ENCODE peak calls at places on chromosomes 2 and 18, in four cellular contexts. A is neuronal stem cell, U is IMR-90, Q is bronchial epithelial cell. T is an unnamed sample.

GRCh38 chr2:191927319-191927867 is 80.5 kb upstream of the CAVIN2 start:
- DNase-seq in A (no peak), U (peak), Q (peak), T (peak)

GRCh38 chr2:63424329-63425078 is 163.8 kb downstream of the WDPCP start:
- DNase-seq in A (no peak), U (peak), Q (peak), T (no peak)

GRCh38 chr2:203301667-203302066 is 26.5 kb upstream of the ABI2 start:
- DNase-seq in A (no peak), U (peak), Q (no peak), T (no peak)

GRCh38 chr2:236131073-236131692 is 37.0 kb downstream of the GBX2 start:
- DNase-seq in A (no peak), U (no peak), Q (no peak), T (no peak)

GRCh38 chr18:46711444-46711863 is 45.4 kb downstream of the ST8SIA5 start:
- DNase-seq in A (no peak), U (no peak), Q (no peak), T (peak)

GRCh38 chr2:221502270-221502973 is 69.7 kb downstream of the EPHA4 start:
- DNase-seq in A (no peak), U (peak), Q (peak), T (peak)

GRCh38 chr2:151975460-151976414 is 123.1 kb downstream of the CACNB4 start:
- DNase-seq in A (no peak), U (no peak), Q (no peak), T (no peak)

GRCh38 chr2:204199357-204199756 is 262.8 kb downstream of the ICOS start:
- DNase-seq in A (no peak), U (no peak), Q (peak), T (no peak)

GRCh38 chr18:35969676-35970075 is 2.8 kb upstream of the RMP24 start:
- DNase-seq in A (no peak), U (no peak), Q (no peak), T (no peak)

GRCh38 chr2:1594281-1595171 is 149.8 kb downstream of the PXDN start:
- DNase-seq in A (no peak), U (no peak), Q (no peak), T (no peak)

GRCh38 chr2:127083819-127084503 is 23.0 kb downstream of the BIN1 start:
- DNase-seq in A (no peak), U (peak), Q (peak), T (peak)

GRCh38 chr2:204550738-204551137 is 5.5 kb downstream of the PARD3B start:
- DNase-seq in A (no peak), U (peak), Q (peak), T (peak)

GRCh38 chr2:137155351-137156104 is 390.2 kb downstream of the THSD7B start:
- DNase-seq in A (no peak), U (no peak), Q (peak), T (peak)

GRCh38 chr2:235458839-235459273 is 35.0 kb upstream of the AGAP1 start:
- DNase-seq in A (no peak), U (peak), Q (peak), T (peak)

GRCh38 chr2:42132066-42132965 is 36.8 kb upstream of the EML4 start:
- DNase-seq in A (no peak), U (peak), Q (no peak), T (peak)

GRCh38 chr2:120415060-120415459 is 69.1 kb downstream of the INHBB start:
- DNase-seq in A (no peak), U (no peak), Q (no peak), T (no peak)

GRCh38 chr2:198930170-198930569 is 527.6 kb downstream of the SATB2 start:
- DNase-seq in A (peak), U (no peak), Q (no peak), T (no peak)

GRCh38 chr2:233100192-233100998 is 40.3 kb downstream of the INPP5D start:
- DNase-seq in A (no peak), U (no peak), Q (no peak), T (no peak)

GRCh38 chr18:48073231-48073930 is 142.9 kb upstream of the SMAD2 start:
- DNase-seq in A (no peak), U (no peak), Q (peak), T (no peak)

GRCh38 chr2:196987654-196988364 is 61.3 kb upstream of the PGAP1 start:
- DNase-seq in A (no peak), U (peak), Q (peak), T (peak)

GRCh38 chr2:133331437-133331836 is 236.8 kb downstream of the NCKAP5 start:
- DNase-seq in A (no peak), U (no peak), Q (no peak), T (no peak)

GRCh38 chr2:184769038-184769437 is 170.7 kb downstream of the ZNF804A start:
- DNase-seq in A (no peak), U (peak), Q (peak), T (peak)

GRCh38 chr2:104547251-104547650 is 306.7 kb upstream of the POU3F3 start:
- DNase-seq in A (no peak), U (no peak), Q (no peak), T (no peak)

GRCh38 chr2:120625865-120626560 is 109.7 kb upstream of the GLI2 start:
- DNase-seq in A (no peak), U (no peak), Q (peak), T (no peak)

GRCh38 chr2:78979380-78980238 is 45.9 kb upstream of the REG3G start:
- DNase-seq in A (peak), U (no peak), Q (peak), T (no peak)

GRCh38 chr2:80858955-80859354 is 554.4 kb upstream of the LRRTM1 start:
- DNase-seq in A (no peak), U (peak), Q (no peak), T (no peak)

GRCh38 chr18:55470826-55471225 is 117.2 kb downstream of the TCF4 start:
- DNase-seq in A (no peak), U (no peak), Q (no peak), T (no peak)

GRCh38 chr2:172556284-172557033 is 569 bp downstream of the PDK1 start:
- DNase-seq in A (peak), U (peak), Q (peak), T (no peak)

GRCh38 chr2:172555522-172556283 is at the start of gene PDK1:
- DNase-seq in A (peak), U (peak), Q (peak), T (peak)

GRCh38 chr2:172554352-172555271 is 1.3 kb upstream of the PDK1 start:
- DNase-seq in A (no peak), U (no peak), Q (peak), T (no peak)

GRCh38 chr2:172552547-172553291 is 3.2 kb upstream of the PDK1 start:
- DNase-seq in A (no peak), U (peak), Q (peak), T (peak)

DNA sequence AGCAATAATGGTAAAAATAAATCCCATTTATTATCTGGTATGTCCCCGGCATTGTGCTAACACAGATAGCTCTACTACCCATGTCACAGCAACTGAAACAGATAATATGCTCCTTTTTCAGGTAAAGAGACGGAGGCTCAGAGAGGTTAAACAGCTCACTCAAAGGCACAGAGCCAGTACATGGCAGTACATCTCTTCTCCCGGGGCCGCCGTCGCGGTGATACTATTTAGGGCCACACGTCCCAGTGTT is 693 bp upstream of the PDK1 start:
- DNase-seq in A (no peak), U (no peak), Q (no peak), T (no peak)
- H3K4me3 ChIP-seq in A (peak), U (peak), Q (peak), T (peak)

GRCh38 chr2:75870133-75870532 is 159.4 kb upstream of the GCFC2 start:
- DNase-seq in A (no peak), U (no peak), Q (no peak), T (no peak)
- H3K4me3 ChIP-seq in A (no peak), U (no peak), Q (no peak), T (no peak)

DNA sequence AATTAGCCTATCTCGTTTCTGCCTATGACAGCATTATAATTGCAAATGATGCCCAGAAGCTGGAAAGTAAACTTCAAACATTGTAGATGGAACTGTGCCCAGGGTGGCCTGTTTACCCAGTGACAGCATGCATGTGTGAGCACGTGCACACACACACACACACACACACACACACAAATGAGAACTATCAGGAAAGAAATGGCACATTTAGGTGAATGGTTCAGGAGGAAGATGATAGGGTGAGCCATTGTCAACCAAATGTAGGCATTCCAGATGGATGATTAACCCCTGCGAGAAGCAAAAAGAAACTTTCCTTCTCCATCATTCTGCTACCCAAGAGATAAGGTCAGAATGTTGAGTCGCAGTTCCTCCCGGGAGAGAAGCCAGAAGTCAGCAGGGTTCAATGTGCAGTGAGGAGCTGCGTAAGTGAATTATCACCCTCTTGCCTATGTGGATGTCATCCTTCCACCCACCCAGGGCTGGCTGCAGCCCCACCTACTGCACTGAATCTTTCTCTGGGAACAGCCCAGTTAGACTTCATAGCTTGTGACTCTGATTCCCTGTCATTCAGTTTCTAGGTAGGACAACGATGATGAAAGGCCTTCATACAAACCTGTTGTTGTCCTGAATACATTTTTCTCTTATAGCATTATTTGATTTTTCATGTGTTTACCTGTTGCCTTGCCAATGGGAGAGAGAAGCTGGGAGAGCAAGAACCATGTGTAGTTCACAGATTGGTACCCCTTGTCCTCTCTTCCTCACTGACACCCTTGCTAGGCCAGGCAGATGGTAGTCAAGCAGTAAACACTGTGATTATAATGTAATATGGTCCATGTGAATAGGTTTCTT is 3.5 kb upstream of the APOB start:
- DNase-seq in A (no peak), U (peak), Q (no peak), T (no peak)
- H3K4me3 ChIP-seq in A (no peak), U (no peak), Q (no peak), T (no peak)

GRCh38 chr2:38409136-38409903 is 32.2 kb upstream of the ATL2 start:
- DNase-seq in A (no peak), U (no peak), Q (no peak), T (no peak)

GRCh38 chr2:38406597-38407110 is 29.6 kb upstream of the ATL2 start:
- DNase-seq in A (no peak), U (no peak), Q (no peak), T (no peak)

GRCh38 chr2:38405917-38406596 is 29.0 kb upstream of the ATL2 start:
- DNase-seq in A (no peak), U (no peak), Q (no peak), T (no peak)

GRCh38 chr2:38407111-38407682 is 30.1 kb upstream of the ATL2 start:
- DNase-seq in A (no peak), U (no peak), Q (no peak), T (no peak)

GRCh38 chr2:38409904-38410167 is 32.8 kb upstream of the ATL2 start:
- DNase-seq in A (no peak), U (no peak), Q (no peak), T (no peak)
- H3K4me3 ChIP-seq in A (no peak), U (no peak), Q (no peak), T (no peak)

GRCh38 chr2:9312591-9312990 is 106.0 kb downstream of the ASAP2 start:
- DNase-seq in A (no peak), U (no peak), Q (no peak), T (no peak)

GRCh38 chr2:9311488-9311887 is 104.9 kb downstream of the ASAP2 start:
- DNase-seq in A (no peak), U (peak), Q (peak), T (peak)

GRCh38 chr2:9309147-9309546 is 102.5 kb downstream of the ASAP2 start:
- DNase-seq in A (no peak), U (no peak), Q (no peak), T (no peak)

GRCh38 chr2:9310390-9310789 is 103.8 kb downstream of the ASAP2 start:
- DNase-seq in A (no peak), U (peak), Q (peak), T (peak)

DNA sequence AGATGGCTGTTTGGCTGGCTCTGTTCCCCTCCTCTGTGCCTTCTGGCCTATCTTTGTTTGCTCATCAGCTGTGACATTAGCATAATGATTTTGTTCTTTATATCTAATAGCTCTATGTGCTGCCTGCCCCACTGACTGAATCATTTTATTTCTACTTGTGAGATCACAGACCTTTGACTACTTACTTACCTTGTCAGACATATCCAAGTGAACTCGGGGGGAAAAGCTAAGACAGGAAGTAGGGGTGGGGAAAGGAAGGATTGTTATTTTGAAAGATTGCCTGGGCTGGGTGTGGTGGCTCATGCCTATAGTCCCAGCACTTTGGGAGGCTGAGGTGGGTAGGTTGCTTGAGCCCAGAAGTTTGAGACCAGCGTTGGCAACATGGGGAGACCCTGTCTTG is 104.2 kb downstream of the ASAP2 start:
- DNase-seq in A (no peak), U (no peak), Q (peak), T (no peak)
- H3K4me3 ChIP-seq in A (no peak), U (no peak), Q (no peak), T (no peak)

GRCh38 chr2:207546822-207547221 is 17.1 kb downstream of the CREB1 start:
- DNase-seq in A (no peak), U (no peak), Q (no peak), T (no peak)
- H3K4me3 ChIP-seq in A (no peak), U (no peak), Q (no peak), T (no peak)

T was measured in skeletal muscle cell.